ENCODE peak calls at places on chromosomes 5 and 9, in nine cellular contexts. One of them, this sample, is unnamed.

GRCh38 chr5:55692509-55692908 is 19.6 kb downstream of the SLC38A9 start:
- DNase-seq in right cardiac atrium: no peak
- DNase-seq in adrenal gland: no peak
- DNase-seq in Karpas-422: no peak
- DNase-seq in small intestine: no peak
- DNase-seq in fibroblast of lung: no peak
- DNase-seq in kidney: no peak
- DNase-seq in left ventricle myocardium inferior: no peak
- DNase-seq in lower lobe of right lung: no peak
- DNase-seq in this sample: no peak

GRCh38 chr5:174520420-174521396 is 203.7 kb upstream of the MSX2 start:
- DNase-seq in right cardiac atrium: no peak
- DNase-seq in adrenal gland: no peak
- DNase-seq in Karpas-422: no peak
- DNase-seq in small intestine: peak; percentile 89
- DNase-seq in fibroblast of lung: peak; percentile 55
- DNase-seq in kidney: no peak
- DNase-seq in left ventricle myocardium inferior: no peak
- DNase-seq in lower lobe of right lung: no peak
- DNase-seq in this sample: no peak

GRCh38 chr5:148967783-148968182 is 95.1 kb downstream of the SH3TC2 start:
- DNase-seq in right cardiac atrium: no peak
- DNase-seq in adrenal gland: no peak
- DNase-seq in Karpas-422: no peak
- DNase-seq in small intestine: peak; percentile 48
- DNase-seq in fibroblast of lung: no peak
- DNase-seq in kidney: no peak
- DNase-seq in left ventricle myocardium inferior: no peak
- DNase-seq in lower lobe of right lung: no peak
- DNase-seq in this sample: peak; percentile 33

GRCh38 chr9:33446507-33447403 is 638 bp downstream of the AQP3 start:
- DNase-seq in right cardiac atrium: peak; percentile 78
- DNase-seq in adrenal gland: peak; percentile 50
- DNase-seq in Karpas-422: no peak
- DNase-seq in small intestine: peak; percentile 94
- DNase-seq in fibroblast of lung: peak; percentile 58
- DNase-seq in kidney: peak; percentile 91
- DNase-seq in left ventricle myocardium inferior: peak; percentile 33
- DNase-seq in lower lobe of right lung: peak; percentile 82
- DNase-seq in this sample: peak; percentile 58

GRCh38 chr9:113254991-113255390 is 20.4 kb downstream of the CDC26 start:
- DNase-seq in right cardiac atrium: no peak
- DNase-seq in adrenal gland: no peak
- DNase-seq in Karpas-422: no peak
- DNase-seq in small intestine: no peak
- DNase-seq in fibroblast of lung: no peak
- DNase-seq in kidney: no peak
- DNase-seq in left ventricle myocardium inferior: no peak
- DNase-seq in lower lobe of right lung: no peak
- DNase-seq in this sample: no peak

GRCh38 chr5:100311811-100312210 is 223.4 kb upstream of the FAM174A start:
- DNase-seq in right cardiac atrium: no peak
- DNase-seq in adrenal gland: no peak
- DNase-seq in Karpas-422: no peak
- DNase-seq in small intestine: no peak
- DNase-seq in fibroblast of lung: peak; percentile 37
- DNase-seq in kidney: no peak
- DNase-seq in left ventricle myocardium inferior: no peak
- DNase-seq in lower lobe of right lung: no peak
- DNase-seq in this sample: no peak

GRCh38 chr9:131657456-131657855 is 82.4 kb downstream of the RAPGEF1 start:
- DNase-seq in right cardiac atrium: no peak
- DNase-seq in adrenal gland: no peak
- DNase-seq in Karpas-422: no peak
- DNase-seq in small intestine: no peak
- DNase-seq in fibroblast of lung: no peak
- DNase-seq in kidney: no peak
- DNase-seq in left ventricle myocardium inferior: no peak
- DNase-seq in lower lobe of right lung: no peak
- DNase-seq in this sample: no peak

GRCh38 chr9:110278080-110278707 is 21.9 kb upstream of the TXN start:
- DNase-seq in right cardiac atrium: no peak
- DNase-seq in adrenal gland: no peak
- DNase-seq in Karpas-422: no peak
- DNase-seq in small intestine: peak; percentile 26
- DNase-seq in fibroblast of lung: peak; percentile 53
- DNase-seq in kidney: no peak
- DNase-seq in left ventricle myocardium inferior: no peak
- DNase-seq in lower lobe of right lung: no peak
- DNase-seq in this sample: no peak

GRCh38 chr9:5499889-5500398 is 10.4 kb upstream of the PDCD1LG2 start:
- DNase-seq in right cardiac atrium: peak; percentile 53
- DNase-seq in adrenal gland: peak; percentile 49
- DNase-seq in Karpas-422: no peak
- DNase-seq in small intestine: no peak
- DNase-seq in fibroblast of lung: peak; percentile 61
- DNase-seq in kidney: no peak
- DNase-seq in left ventricle myocardium inferior: no peak
- DNase-seq in lower lobe of right lung: no peak
- DNase-seq in this sample: peak; percentile 29

GRCh38 chr9:27413507-27414214 is 110.4 kb upstream of the IFNK start:
- DNase-seq in right cardiac atrium: no peak
- DNase-seq in adrenal gland: no peak
- DNase-seq in Karpas-422: no peak
- DNase-seq in small intestine: peak; percentile 35
- DNase-seq in fibroblast of lung: no peak
- DNase-seq in kidney: no peak
- DNase-seq in left ventricle myocardium inferior: no peak
- DNase-seq in lower lobe of right lung: no peak
- DNase-seq in this sample: no peak

GRCh38 chr9:27784999-27785713 is 211.9 kb upstream of the C9orf72 start:
- DNase-seq in right cardiac atrium: no peak
- DNase-seq in adrenal gland: no peak
- DNase-seq in Karpas-422: no peak
- DNase-seq in small intestine: no peak
- DNase-seq in fibroblast of lung: peak; percentile 41
- DNase-seq in kidney: no peak
- DNase-seq in left ventricle myocardium inferior: no peak
- DNase-seq in lower lobe of right lung: no peak
- DNase-seq in this sample: no peak

GRCh38 chr5:124301850-124302249 is 444.6 kb downstream of the ZNF608 start:
- DNase-seq in right cardiac atrium: no peak
- DNase-seq in adrenal gland: no peak
- DNase-seq in Karpas-422: no peak
- DNase-seq in small intestine: no peak
- DNase-seq in fibroblast of lung: peak; percentile 87
- DNase-seq in kidney: no peak
- DNase-seq in left ventricle myocardium inferior: no peak
- DNase-seq in lower lobe of right lung: no peak
- DNase-seq in this sample: no peak

DNA sequence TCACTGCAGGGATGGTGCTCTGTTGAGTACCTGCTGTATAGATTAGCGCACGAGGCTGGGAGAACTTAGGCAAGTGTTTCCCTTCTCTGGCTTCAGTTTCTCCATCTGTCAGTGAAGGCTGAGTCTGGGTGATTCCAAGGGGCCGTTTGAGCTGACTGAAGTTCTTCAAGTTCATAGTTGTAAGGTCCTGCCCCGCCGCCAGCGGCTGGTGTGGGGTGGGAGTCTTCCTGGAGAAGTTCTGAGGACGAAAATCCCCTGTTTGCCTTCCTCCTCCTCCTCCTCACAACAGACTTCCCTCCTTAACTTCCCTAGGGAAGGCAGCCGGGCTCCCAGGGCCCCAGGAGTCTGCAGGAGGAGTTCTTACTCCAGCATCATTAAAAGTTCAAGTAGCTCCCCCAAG is 1.7 kb upstream of the HRCT1 start:
- DNase-seq in right cardiac atrium: peak; percentile 51
- DNase-seq in adrenal gland: no peak
- DNase-seq in Karpas-422: no peak
- DNase-seq in small intestine: no peak
- DNase-seq in fibroblast of lung: no peak
- DNase-seq in kidney: no peak
- DNase-seq in left ventricle myocardium inferior: no peak
- DNase-seq in lower lobe of right lung: no peak
- DNase-seq in this sample: no peak
- H3K27ac ChIP-seq in right cardiac atrium: peak overlapping the region; percentile 0
- H3K27ac ChIP-seq in adrenal gland: no peak overlapping the region
- H3K27ac ChIP-seq in Karpas-422: no peak overlapping the region
- H3K27ac ChIP-seq in small intestine: no peak overlapping the region
- H3K27ac ChIP-seq in fibroblast of lung: no peak overlapping the region
- H3K27ac ChIP-seq in kidney: no peak overlapping the region
- H3K27ac ChIP-seq in left ventricle myocardium inferior: peak overlapping the region; percentile 98
- H3K27ac ChIP-seq in lower lobe of right lung: peak overlapping the region; percentile 93
- H3K27ac ChIP-seq in this sample: peak overlapping the region; percentile 94

GRCh38 chr9:94610181-94610591 is 16.6 kb upstream of the FBP2 start:
- DNase-seq in right cardiac atrium: no peak
- DNase-seq in adrenal gland: no peak
- DNase-seq in Karpas-422: peak; percentile 16
- DNase-seq in small intestine: no peak
- DNase-seq in fibroblast of lung: no peak
- DNase-seq in kidney: no peak
- DNase-seq in left ventricle myocardium inferior: no peak
- DNase-seq in lower lobe of right lung: no peak
- DNase-seq in this sample: no peak
- H3K4me1 ChIP-seq in right cardiac atrium: no peaks in the 10 kb centered on the region
- H3K4me1 ChIP-seq in adrenal gland: no peaks in the 10 kb centered on the region
- H3K4me1 ChIP-seq in Karpas-422: no peaks in the 10 kb centered on the region
- H3K4me1 ChIP-seq in small intestine: no peaks in the 10 kb centered on the region
- H3K4me1 ChIP-seq in fibroblast of lung: no peaks in the 10 kb centered on the region
- H3K4me1 ChIP-seq in kidney: no peaks in the 10 kb centered on the region
- H3K4me1 ChIP-seq in left ventricle myocardium inferior: no peaks in the 10 kb centered on the region
- H3K4me1 ChIP-seq in lower lobe of right lung: peaks cover 9% of the 10 kb centered on the region
- H3K4me1 ChIP-seq in this sample: peaks cover 16% of the 10 kb centered on the region

DNA sequence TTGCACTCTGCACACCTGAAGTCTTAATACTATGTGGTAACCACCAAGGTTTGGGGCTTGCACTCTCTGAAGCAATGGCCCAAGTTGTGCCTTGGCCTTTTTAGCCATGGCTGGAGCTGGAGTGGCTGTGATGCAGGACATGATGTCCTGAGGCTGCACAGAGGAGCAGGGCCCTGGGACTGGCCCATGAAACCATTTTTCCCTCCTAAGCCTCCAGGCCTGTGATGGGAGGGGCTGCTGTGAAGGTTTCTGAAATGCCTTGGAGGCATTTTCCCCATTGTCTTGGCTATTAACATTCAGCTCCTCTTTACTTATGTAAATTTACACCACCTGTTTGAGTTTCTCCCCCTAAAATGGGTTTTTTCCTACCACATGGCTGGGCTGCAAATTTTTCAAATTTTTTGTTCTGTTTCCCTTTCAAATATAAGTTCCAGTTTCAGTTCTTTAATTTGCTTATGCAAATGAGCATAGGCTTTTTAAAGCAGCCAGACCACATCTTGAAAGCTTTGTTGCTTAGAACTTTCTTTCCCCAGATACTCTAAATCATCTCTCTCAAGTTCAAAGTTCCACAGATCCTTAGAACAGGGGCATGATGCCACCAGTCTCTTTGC is 237.4 kb upstream of the DMAC1 start:
- DNase-seq in right cardiac atrium: no peak
- DNase-seq in adrenal gland: no peak
- DNase-seq in Karpas-422: no peak
- DNase-seq in small intestine: no peak
- DNase-seq in fibroblast of lung: no peak
- DNase-seq in kidney: no peak
- DNase-seq in left ventricle myocardium inferior: no peak
- DNase-seq in lower lobe of right lung: no peak
- DNase-seq in this sample: no peak
- H3K9me3 ChIP-seq in right cardiac atrium: no peaks in the 10 kb centered on the region
- H3K9me3 ChIP-seq in adrenal gland: no peaks in the 10 kb centered on the region
- H3K9me3 ChIP-seq in Karpas-422: peaks cover 13% of the 10 kb centered on the region
- H3K9me3 ChIP-seq in small intestine: no peaks in the 10 kb centered on the region
- H3K9me3 ChIP-seq in fibroblast of lung: no peaks in the 10 kb centered on the region
- H3K9me3 ChIP-seq in kidney: peaks cover 12% of the 10 kb centered on the region
- H3K9me3 ChIP-seq in left ventricle myocardium inferior: peaks cover 42% of the 10 kb centered on the region
- H3K9me3 ChIP-seq in lower lobe of right lung: peaks cover 23% of the 10 kb centered on the region
- H3K9me3 ChIP-seq in this sample: no peaks in the 10 kb centered on the region

GRCh38 chr5:5421961-5422818 is at the start of gene ICE1:
- DNase-seq in right cardiac atrium: peak; percentile 99
- DNase-seq in adrenal gland: peak; percentile 99
- DNase-seq in Karpas-422: peak; percentile 98
- DNase-seq in small intestine: peak; percentile 99
- DNase-seq in fibroblast of lung: peak; percentile 96
- DNase-seq in kidney: peak; percentile 99
- DNase-seq in left ventricle myocardium inferior: peak; percentile 97
- DNase-seq in lower lobe of right lung: peak; percentile 98
- DNase-seq in this sample: peak; percentile 97
- H3K27ac ChIP-seq in right cardiac atrium: peak within 1 kb of the TSS; percentile 91
- H3K27ac ChIP-seq in adrenal gland: peak within 1 kb of the TSS; percentile 100
- H3K27ac ChIP-seq in Karpas-422: peak within 1 kb of the TSS; percentile 76
- H3K27ac ChIP-seq in small intestine: peak within 1 kb of the TSS; percentile 94
- H3K27ac ChIP-seq in fibroblast of lung: peak within 1 kb of the TSS; percentile 95
- H3K27ac ChIP-seq in kidney: peak within 1 kb of the TSS; percentile 100
- H3K27ac ChIP-seq in left ventricle myocardium inferior: peak within 1 kb of the TSS; percentile 98
- H3K27ac ChIP-seq in lower lobe of right lung: peak within 1 kb of the TSS; percentile 98
- H3K27ac ChIP-seq in this sample: peak within 1 kb of the TSS; percentile 93

This sample was measured in colonic mucosa.